ENCODE peak calls at places on chromosomes 11 and 22, in six cellular contexts. S is psoas muscle, E is body of pancreas, R is colonic mucosa, I is neuronal stem cell, K is Karpas-422. T is an unnamed sample. For H3K9me3, the result is how much of the 10 kb centered on the place peaks cover.

GRCh38 chr11:59193741-59194140 is 19.0 kb downstream of the MPEG1 start:
- DNase-seq in S (no peak), E (no peak), R (no peak), I (no peak), K (no peak), T (no peak)

GRCh38 chr11:30254307-30255298 is 23.8 kb downstream of the FSHB start:
- DNase-seq in S (no peak), E (no peak), R (no peak), I (no peak), K (no peak), T (no peak)

GRCh38 chr11:10539339-10539738 is 1.6 kb downstream of the RNF141 start:
- DNase-seq in S (no peak), E (no peak), R (no peak), I (no peak), K (no peak), T (no peak)

GRCh38 chr22:46789992-46790391 is 27.5 kb downstream of the TBC1D22A start:
- DNase-seq in S (no peak), E (no peak), R (no peak), I (no peak), K (no peak), T (no peak)

GRCh38 chr11:9530901-9531625 is 42.4 kb upstream of the WEE1 start:
- DNase-seq in S (no peak), E (no peak), R (peak), I (no peak), K (no peak), T (no peak)

GRCh38 chr11:85540181-85540580 is 87.0 kb downstream of the DLG2 start:
- DNase-seq in S (no peak), E (no peak), R (no peak), I (no peak), K (no peak), T (no peak)

GRCh38 chr11:78525720-78526119 is 48.9 kb downstream of the NARS2 start:
- DNase-seq in S (no peak), E (no peak), R (no peak), I (no peak), K (no peak), T (no peak)

GRCh38 chr11:60950933-60951610 is 904 bp downstream of the SLC15A3 start:
- DNase-seq in S (peak), E (no peak), R (no peak), I (no peak), K (peak), T (peak)

GRCh38 chr11:126415669-126416420 is 60.4 kb downstream of the ST3GAL4 start:
- DNase-seq in S (peak), E (peak), R (peak), I (no peak), K (no peak), T (peak)

GRCh38 chr11:120413480-120413879 is 77.3 kb downstream of the ARHGEF12 start:
- DNase-seq in S (no peak), E (no peak), R (no peak), I (no peak), K (no peak), T (no peak)

GRCh38 chr22:23386822-23387580 is 193.1 kb downstream of the IGLL1 start:
- DNase-seq in S (no peak), E (no peak), R (no peak), I (no peak), K (no peak), T (no peak)

GRCh38 chr11:31987118-31988005 is 103.5 kb upstream of the RCN1 start:
- DNase-seq in S (no peak), E (no peak), R (no peak), I (peak), K (no peak), T (no peak)

GRCh38 chr22:38462960-38463784 is 4.7 kb upstream of the KDELR3 start:
- DNase-seq in S (peak), E (peak), R (peak), I (no peak), K (no peak), T (peak)

GRCh38 chr11:73024646-73025045 is 117.5 kb downstream of the FCHSD2 start:
- DNase-seq in S (no peak), E (no peak), R (no peak), I (no peak), K (no peak), T (no peak)

GRCh38 chr11:73030130-73030529 is 112.0 kb downstream of the FCHSD2 start:
- DNase-seq in S (no peak), E (no peak), R (no peak), I (no peak), K (no peak), T (no peak)

GRCh38 chr11:73034330-73034729 is 107.8 kb downstream of the FCHSD2 start:
- DNase-seq in S (no peak), E (no peak), R (no peak), I (no peak), K (no peak), T (no peak)

GRCh38 chr11:73029408-73029807 is 112.7 kb downstream of the FCHSD2 start:
- DNase-seq in S (no peak), E (no peak), R (no peak), I (no peak), K (no peak), T (no peak)

GRCh38 chr11:73028621-73029020 is 113.5 kb downstream of the FCHSD2 start:
- DNase-seq in S (no peak), E (no peak), R (no peak), I (no peak), K (no peak), T (no peak)
- H3K9me3 ChIP-seq in S (under half), E (under half), R (under half), I (under half), K (under half), T (under half)

GRCh38 chr22:20567371-20567847 is 60.0 kb downstream of the MED15 start:
- DNase-seq in S (no peak), E (peak), R (no peak), I (no peak), K (no peak), T (peak)
- H3K4me3 ChIP-seq in S (no peak), E (no peak), R (no peak), I (no peak), K (no peak), T (no peak)

DNA sequence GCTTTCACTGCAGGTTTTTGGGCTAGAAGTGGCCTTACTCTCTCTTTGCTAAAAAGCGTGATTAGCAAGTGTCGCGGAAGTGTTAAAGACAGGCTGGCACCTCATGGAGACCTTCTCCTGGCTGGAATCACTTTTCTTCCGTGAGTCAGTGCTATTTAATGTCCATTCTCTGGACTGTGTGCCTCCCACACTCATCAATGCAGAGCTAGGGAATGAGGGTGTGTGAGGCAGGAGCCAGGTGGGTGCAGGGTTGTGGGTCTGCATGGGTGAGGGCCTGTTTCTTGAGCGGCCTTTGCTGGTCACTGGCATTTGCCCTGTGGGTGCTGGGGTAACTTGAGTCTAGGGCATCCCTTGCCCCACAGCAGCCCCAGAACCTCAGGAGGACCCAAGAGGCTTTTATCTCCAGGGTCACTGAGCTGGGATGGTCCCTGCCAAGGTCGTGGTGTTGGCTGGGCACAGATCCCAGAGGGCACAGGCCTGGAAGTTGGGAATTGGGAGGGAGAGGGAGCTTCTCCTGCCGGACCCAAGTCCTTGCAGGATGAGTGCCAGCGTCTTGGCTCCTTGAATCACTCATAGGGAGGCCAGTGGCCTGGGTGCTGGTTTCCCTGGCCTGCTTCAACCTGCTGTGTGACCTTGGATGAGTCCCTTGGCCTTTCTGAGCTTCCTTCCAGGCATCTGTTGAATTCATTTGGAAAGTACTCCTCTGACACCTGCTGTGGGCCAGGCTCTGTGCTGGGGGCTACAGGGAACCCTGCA is 30.0 kb downstream of the KIAA1671 start:
- DNase-seq in S (no peak), E (no peak), R (no peak), I (no peak), K (no peak), T (peak)
- H3K27ac ChIP-seq in S (peak), E (no peak), R (no peak), I (no peak), K (no peak), T (peak)

GRCh38 chr22:48082284-48082683 is 1319.8 kb downstream of the TBC1D22A start:
- DNase-seq in S (no peak), E (no peak), R (no peak), I (no peak), K (no peak), T (no peak)

GRCh38 chr22:48081281-48081680 is 1318.8 kb downstream of the TBC1D22A start:
- DNase-seq in S (no peak), E (no peak), R (no peak), I (no peak), K (no peak), T (no peak)

GRCh38 chr22:48077699-48078098 is 1315.2 kb downstream of the TBC1D22A start:
- DNase-seq in S (no peak), E (no peak), R (no peak), I (no peak), K (no peak), T (no peak)

GRCh38 chr22:48079505-48080295 is 1317.2 kb downstream of the TBC1D22A start:
- DNase-seq in S (no peak), E (no peak), R (no peak), I (no peak), K (no peak), T (no peak)

DNA sequence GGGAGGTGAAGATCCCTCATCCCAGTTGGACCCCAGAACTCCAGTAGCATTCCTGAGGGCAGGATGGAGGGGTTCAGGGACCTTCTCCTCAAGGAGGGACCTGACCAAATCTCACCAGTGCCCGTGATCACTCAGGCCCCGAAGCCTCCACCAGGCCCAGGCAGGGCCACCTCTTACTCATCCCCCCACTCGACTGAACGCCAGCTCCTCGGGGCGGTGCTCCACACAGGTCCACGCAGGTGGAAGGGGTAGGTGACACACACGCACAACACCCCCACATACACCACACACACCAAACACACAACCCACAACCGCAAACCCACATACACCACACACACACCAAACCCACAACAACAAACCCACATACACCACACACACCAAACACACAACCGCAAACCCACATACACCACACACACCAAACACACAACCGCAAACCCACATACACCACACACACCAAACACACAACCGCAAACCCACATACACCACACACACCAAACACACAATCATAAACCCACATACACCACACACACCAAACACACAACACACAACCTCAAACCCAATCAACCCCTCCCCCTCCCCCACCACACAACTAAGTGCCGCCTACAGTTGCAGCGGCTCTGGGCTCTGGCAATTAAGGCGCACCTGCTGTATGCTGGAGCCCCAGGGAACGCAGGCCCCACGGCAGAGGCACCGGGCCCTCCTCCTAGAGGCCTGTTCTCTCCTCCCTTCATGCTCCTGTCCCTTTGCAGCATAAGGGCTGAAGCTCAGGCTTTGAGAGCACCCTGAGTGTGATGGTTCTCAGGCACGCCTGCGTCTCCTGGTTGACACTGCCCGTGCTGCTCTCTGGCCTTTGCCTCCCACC is 1318.1 kb downstream of the TBC1D22A start:
- DNase-seq in S (no peak), E (no peak), R (no peak), I (no peak), K (no peak), T (no peak)
- H3K9me3 ChIP-seq in S (under half), E (under half), R (under half), I (under half), K (under half), T (under half)

GRCh38 chr11:100674212-100674611 is 12.9 kb upstream of the ARHGAP42 start:
- DNase-seq in S (no peak), E (no peak), R (no peak), I (no peak), K (no peak), T (no peak)

GRCh38 chr11:100675115-100675650 is 11.9 kb upstream of the ARHGAP42 start:
- DNase-seq in S (no peak), E (no peak), R (no peak), I (no peak), K (no peak), T (no peak)

GRCh38 chr11:100671471-100671870 is 15.6 kb upstream of the ARHGAP42 start:
- DNase-seq in S (no peak), E (no peak), R (no peak), I (no peak), K (no peak), T (no peak)

GRCh38 chr11:100672483-100673038 is 14.5 kb upstream of the ARHGAP42 start:
- DNase-seq in S (no peak), E (no peak), R (no peak), I (no peak), K (no peak), T (no peak)

DNA sequence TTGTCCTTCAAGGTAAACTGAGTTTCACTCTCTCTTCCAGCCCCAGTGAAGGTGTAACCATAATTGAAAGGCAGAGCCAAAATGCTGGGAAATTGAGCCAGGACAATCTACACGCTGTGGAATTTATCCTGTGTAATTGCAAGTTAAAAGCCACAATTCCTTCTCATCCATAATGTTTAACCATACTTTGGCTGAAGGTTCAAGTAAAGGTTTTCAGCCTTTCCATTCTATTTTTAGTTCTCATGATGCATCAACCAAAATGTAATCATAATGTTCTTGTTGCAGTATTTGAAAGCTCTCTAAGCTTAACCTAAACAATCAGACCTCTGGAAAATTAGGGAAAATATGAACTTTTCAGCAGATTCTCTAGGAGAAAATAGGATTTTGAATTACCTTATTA is 14.0 kb upstream of the ARHGAP42 start:
- DNase-seq in S (no peak), E (no peak), R (no peak), I (no peak), K (no peak), T (no peak)
- H3K4me3 ChIP-seq in S (no peak), E (no peak), R (no peak), I (no peak), K (no peak), T (no peak)

DNA sequence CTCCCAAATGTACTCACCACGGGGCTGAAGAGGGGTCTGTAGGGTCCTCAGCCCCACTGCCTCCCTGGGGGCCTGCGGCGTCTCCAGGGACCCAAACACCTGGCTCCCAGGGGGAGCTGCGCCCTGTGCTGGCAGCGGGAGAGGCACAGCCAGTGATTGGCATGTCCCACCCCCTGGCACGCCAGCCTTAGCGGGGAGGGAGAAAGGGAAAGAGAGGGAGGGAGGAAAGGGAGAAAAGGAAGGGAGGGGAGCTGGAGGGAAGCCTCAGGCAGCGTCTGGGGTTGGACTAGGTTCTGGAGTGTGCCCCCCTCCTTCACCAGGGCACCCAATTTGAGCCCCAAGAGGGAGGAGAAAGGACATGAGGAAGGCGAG is at the start of gene CHRM1:
- DNase-seq in S (no peak), E (peak), R (peak), I (no peak), K (no peak), T (no peak)
- H3K27ac ChIP-seq in S (no peak), E (peak), R (no peak), I (no peak), K (no peak), T (no peak)

DNA sequence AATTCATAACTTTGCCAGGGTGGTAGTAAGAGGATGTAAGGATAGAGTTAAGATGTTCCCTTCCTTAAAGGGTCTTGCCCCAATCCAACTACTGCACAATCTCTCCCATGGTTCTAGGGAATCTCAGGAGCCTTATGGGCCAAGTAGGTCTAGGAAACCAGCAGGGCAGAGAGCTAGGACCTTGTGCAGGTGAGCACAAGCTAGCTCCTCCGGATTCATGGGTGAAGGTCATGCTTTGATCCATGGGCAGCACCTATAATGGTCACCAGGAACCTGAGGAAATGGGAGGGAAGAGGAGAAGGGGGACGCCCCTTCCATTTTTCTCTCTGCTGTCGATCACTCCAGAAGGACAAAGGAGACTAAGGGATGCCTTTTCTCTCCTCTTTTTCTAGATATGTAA is 16.8 kb downstream of the KCNJ11 start:
- DNase-seq in S (no peak), E (no peak), R (no peak), I (no peak), K (no peak), T (no peak)
- H3K9me3 ChIP-seq in S (under half), E (half or more), R (under half), I (under half), K (under half), T (under half)